ENCODE peak calls at places on chromosomes 6 and 20, in six cellular contexts. R is neural crest cell; K is GM06990; O is effector CD8-positive, alpha-beta T cell; X is T-helper 2 cell; N is adrenal gland. E is an unnamed sample.

GRCh38 chr20:36607586-36608387 is 2.2 kb downstream of the RAB5IF start:
- DNase-seq in K (no peak), O (no peak), N (no peak), R (no peak), X (no peak), E (no peak)

GRCh38 chr6:170173416-170173990 is 117.4 kb downstream of the DLL1 start:
- DNase-seq in N (no peak), X (no peak), R (no peak), K (no peak), O (no peak), E (no peak)

GRCh38 chr6:105601541-105602174 is 198.8 kb upstream of the PREP start:
- DNase-seq in X (peak), R (no peak), N (peak), O (no peak), K (peak), E (no peak)

GRCh38 chr6:39377530-39377929 is 55.0 kb upstream of the KCNK16 start:
- DNase-seq in K (no peak), X (no peak), O (no peak), N (peak), R (peak), E (peak)

GRCh38 chr6:27290065-27290849 is 21.8 kb downstream of the POM121L2 start:
- DNase-seq in K (no peak), O (no peak), R (no peak), X (no peak), N (no peak), E (peak)

GRCh38 chr6:2376429-2377355 is 131.3 kb upstream of the GMDS start:
- DNase-seq in N (no peak), K (no peak), R (no peak), O (no peak), X (no peak), E (no peak)

GRCh38 chr20:58492795-58493538 is 22.2 kb downstream of the APCDD1L start:
- DNase-seq in N (no peak), R (no peak), O (no peak), X (no peak), K (no peak), E (no peak)

GRCh38 chr6:90157441-90157840 is 139.2 kb downstream of the BACH2 start:
- DNase-seq in K (no peak), O (no peak), X (no peak), N (no peak), R (no peak), E (no peak)